ENCODE peak calls at places on chromosomes 11 and 22, in seven cellular contexts. B, I, O, M, R, D and A are unnamed samples.

GRCh38 chr11:58061813-58062212 is 31.1 kb downstream of the OR6Q1 start:
- DNase-seq in B (no peak), I (no peak), O (peak), M (no peak), R (no peak), D (no peak), A (no peak)

GRCh38 chr11:78268516-78269410 is 80.0 kb downstream of the USP35 start:
- DNase-seq in B (no peak), I (no peak), O (no peak), M (peak), R (no peak), D (peak), A (no peak)

GRCh38 chr22:45149671-45150070 is 14.1 kb upstream of the NUP50 start:
- DNase-seq in B (no peak), I (no peak), O (no peak), M (no peak), R (no peak), D (no peak), A (no peak)

GRCh38 chr22:42300286-42301071 is 30.0 kb upstream of the TCF20 start:
- DNase-seq in B (no peak), I (no peak), O (no peak), M (no peak), R (no peak), D (no peak), A (no peak)

GRCh38 chr22:28992565-28993326 is 68.9 kb downstream of the C22orf31 start:
- DNase-seq in B (no peak), I (no peak), O (no peak), M (no peak), R (no peak), D (no peak), A (no peak)

GRCh38 chr11:47571012-47571729 is 5.8 kb downstream of the PTPMT1 start:
- DNase-seq in B (no peak), I (no peak), O (no peak), M (no peak), R (no peak), D (no peak), A (no peak)

GRCh38 chr22:34105461-34106062 is 185.3 kb upstream of the LARGE1 start:
- DNase-seq in B (peak), I (peak), O (no peak), M (peak), R (no peak), D (peak), A (peak)

GRCh38 chr11:3890806-3891205 is 35.3 kb downstream of the STIM1 start:
- DNase-seq in B (no peak), I (no peak), O (no peak), M (no peak), R (no peak), D (no peak), A (no peak)

GRCh38 chr11:118620529-118621070 is 13.2 kb downstream of the PHLDB1 start:
- DNase-seq in B (no peak), I (no peak), O (no peak), M (peak), R (no peak), D (no peak), A (no peak)